ENCODE peak calls at places on chromosomes 5 and 9, in six cellular contexts. T is amniotic stem cell, N is Caco-2, W is foreskin melanocyte, P is SK-N-DZ, U is colonic mucosa. H is an unnamed sample.

GRCh38 chr5:95296291-95296690 is 11.4 kb upstream of the MCTP1 start:
- DNase-seq in W (no peak), P (no peak), T (no peak), U (no peak), N (no peak), H (no peak)

GRCh38 chr9:71472400-71472799 is 295.9 kb downstream of the CEMIP2 start:
- DNase-seq in T (no peak), W (no peak), U (no peak), P (no peak), N (no peak), H (no peak)

GRCh38 chr9:37751186-37751585 is 2.4 kb upstream of the TRMT10B start:
- DNase-seq in N (no peak), T (no peak), W (no peak), U (no peak), P (no peak), H (no peak)

GRCh38 chr9:93267681-93268505 is 84.0 kb downstream of the WNK2 start:
- DNase-seq in N (no peak), P (no peak), W (no peak), U (peak), T (no peak), H (no peak)

GRCh38 chr5:83255268-83255667 is 177.9 kb downstream of the XRCC4 start:
- DNase-seq in P (no peak), W (peak), N (no peak), T (no peak), U (no peak), H (peak)

GRCh38 chr9:122109035-122109813 is 16.1 kb upstream of the TTLL11 start:
- DNase-seq in T (no peak), W (no peak), P (no peak), U (no peak), N (no peak), H (no peak)

GRCh38 chr5:23223846-23224245 is 283.6 kb upstream of the PRDM9 start:
- DNase-seq in P (no peak), T (no peak), U (no peak), N (no peak), W (no peak), H (peak)

GRCh38 chr5:175576591-175576990 is 81.3 kb upstream of the HRH2 start:
- DNase-seq in W (no peak), U (no peak), T (no peak), P (no peak), N (no peak), H (peak)

GRCh38 chr9:106927916-106928315 is 65.0 kb downstream of the ZNF462 start:
- DNase-seq in P (no peak), U (no peak), W (no peak), N (no peak), T (no peak), H (no peak)

GRCh38 chr5:132905938-132906337 is 32.5 kb downstream of the LEAP2 start:
- DNase-seq in P (no peak), N (no peak), U (no peak), T (no peak), W (no peak), H (no peak)

GRCh38 chr5:116482394-116482793 is 92.2 kb downstream of the SEMA6A start:
- DNase-seq in T (no peak), W (no peak), N (no peak), U (no peak), P (no peak), H (peak)

GRCh38 chr5:7592910-7593309 is 197.0 kb downstream of the ADCY2 start:
- DNase-seq in T (no peak), W (no peak), U (no peak), P (no peak), N (no peak), H (peak)

GRCh38 chr5:92838253-92838652 is 742.8 kb downstream of the NR2F1-AS1 start:
- DNase-seq in N (no peak), W (no peak), T (no peak), U (no peak), P (no peak), H (peak)

GRCh38 chr5:145585-146323 is 45.5 kb upstream of the LRRC14B start:
- DNase-seq in T (no peak), P (no peak), N (no peak), W (no peak), U (no peak), H (no peak)

GRCh38 chr5:74314906-74315305 is 325.6 kb downstream of the ENC1 start:
- DNase-seq in T (no peak), N (peak), U (no peak), W (no peak), P (no peak), H (peak)

GRCh38 chr5:13354611-13355010 is 589.9 kb downstream of the DNAH5 start:
- DNase-seq in N (no peak), P (no peak), U (no peak), T (no peak), W (no peak), H (peak)

GRCh38 chr9:96344458-96345180 is 38.9 kb downstream of the SLC35D2 start:
- DNase-seq in P (peak), T (peak), U (peak), N (peak), W (peak), H (peak)

GRCh38 chr9:75130621-75131020 is 42.3 kb downstream of the OSTF1 start:
- DNase-seq in U (no peak), T (no peak), N (no peak), P (no peak), W (no peak), H (no peak)

H was measured in M059J.